ENCODE peak calls at places on chromosomes 6 and 20, in six cellular contexts. M, X, Y, W, I and F are unnamed samples. For H3K27me3, the result is how much of the 10 kb centered on the place peaks cover.

GRCh38 chr20:31596831-31597482 is 8.1 kb upstream of the ID1 start:
- DNase-seq in M (no peak), X (no peak), Y (no peak), W (no peak), I (no peak), F (no peak)

GRCh38 chr20:1002682-1003561 is 811 bp upstream of the RSPO4 start:
- DNase-seq in M (no peak), X (peak), Y (no peak), W (no peak), I (no peak), F (no peak)

GRCh38 chr6:40936810-40937209 is 102.2 kb downstream of the UNC5CL start:
- DNase-seq in M (no peak), X (peak), Y (peak), W (no peak), I (peak), F (peak)

GRCh38 chr20:62782893-62783278 is 13.4 kb upstream of the MRGBP start:
- DNase-seq in M (no peak), X (no peak), Y (no peak), W (no peak), I (no peak), F (no peak)

GRCh38 chr6:159307246-159307790 is 138.1 kb downstream of the FNDC1 start:
- DNase-seq in M (no peak), X (no peak), Y (no peak), W (no peak), I (peak), F (no peak)

GRCh38 chr6:158266131-158266530 is 46.1 kb upstream of the TULP4 start:
- DNase-seq in M (no peak), X (no peak), Y (peak), W (no peak), I (no peak), F (no peak)

GRCh38 chr6:133546098-133546497 is 304.9 kb downstream of the EYA4 start:
- DNase-seq in M (no peak), X (no peak), Y (no peak), W (no peak), I (no peak), F (no peak)

GRCh38 chr6:7085911-7086310 is 21.9 kb upstream of the RREB1 start:
- DNase-seq in M (peak), X (peak), Y (no peak), W (peak), I (no peak), F (no peak)

GRCh38 chr20:37407117-37407566 is 61.2 kb downstream of the SRC start:
- DNase-seq in M (no peak), X (no peak), Y (no peak), W (no peak), I (no peak), F (peak)

DNA sequence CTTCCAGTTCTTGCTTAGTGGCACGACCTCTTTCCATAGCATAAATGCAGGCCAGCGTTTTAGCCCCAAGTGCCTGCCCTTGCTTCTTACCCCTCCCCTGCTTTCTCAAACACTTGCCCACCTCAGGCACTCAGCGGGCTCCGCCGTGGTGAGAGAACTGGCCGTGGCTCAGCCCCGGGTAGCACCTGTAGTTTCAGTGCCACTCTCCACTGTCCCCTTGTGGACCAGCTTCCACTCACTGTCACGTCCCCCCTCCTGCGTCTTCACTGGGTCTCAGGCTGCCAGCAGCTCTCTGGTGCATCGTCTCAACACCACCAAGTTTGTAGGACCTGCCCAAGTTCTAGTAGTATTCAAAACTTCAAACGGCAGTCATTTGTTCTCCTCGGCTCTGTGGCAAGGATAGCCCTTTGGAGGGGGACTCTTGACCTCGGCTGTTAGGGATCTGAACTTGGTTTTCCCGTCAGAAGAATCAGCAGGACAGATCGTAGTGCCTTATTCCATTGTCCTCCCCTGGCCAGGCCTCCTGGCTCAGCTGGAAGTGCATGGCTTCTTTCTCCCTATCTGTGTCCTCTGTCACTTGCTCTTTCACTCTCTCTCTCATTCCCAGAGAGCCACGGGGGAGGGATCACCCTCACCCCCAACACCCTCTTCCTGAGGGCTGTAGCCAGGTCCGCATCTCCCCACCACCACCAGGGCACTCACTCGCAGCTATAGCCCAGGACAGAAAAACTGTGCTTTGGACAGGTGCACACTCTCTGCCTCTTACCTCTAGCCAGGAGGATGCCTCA is 44.6 kb downstream of the STK35 start:
- DNase-seq in M (no peak), X (no peak), Y (no peak), W (no peak), I (no peak), F (no peak)
- TF ChIP-seq CTCF in M (no peak), X (no peak), Y (no peak), W (no peak), I (no peak), F (no peak)

GRCh38 chr6:84258866-84259265 is 31.4 kb upstream of the CEP162 start:
- DNase-seq in M (no peak), X (no peak), Y (no peak), W (no peak), I (no peak), F (no peak)
- H3K4me3 ChIP-seq in M (no peak), X (no peak), Y (no peak), W (no peak), I (no peak), F (no peak)

GRCh38 chr6:165847407-165848098 is 184.5 kb upstream of the PDE10A start:
- DNase-seq in M (peak), X (no peak), Y (no peak), W (peak), I (no peak), F (peak)
- H3K27me3 ChIP-seq in M (under half), X (under half), Y (under half), W (under half), I (under half), F (under half)

DNA sequence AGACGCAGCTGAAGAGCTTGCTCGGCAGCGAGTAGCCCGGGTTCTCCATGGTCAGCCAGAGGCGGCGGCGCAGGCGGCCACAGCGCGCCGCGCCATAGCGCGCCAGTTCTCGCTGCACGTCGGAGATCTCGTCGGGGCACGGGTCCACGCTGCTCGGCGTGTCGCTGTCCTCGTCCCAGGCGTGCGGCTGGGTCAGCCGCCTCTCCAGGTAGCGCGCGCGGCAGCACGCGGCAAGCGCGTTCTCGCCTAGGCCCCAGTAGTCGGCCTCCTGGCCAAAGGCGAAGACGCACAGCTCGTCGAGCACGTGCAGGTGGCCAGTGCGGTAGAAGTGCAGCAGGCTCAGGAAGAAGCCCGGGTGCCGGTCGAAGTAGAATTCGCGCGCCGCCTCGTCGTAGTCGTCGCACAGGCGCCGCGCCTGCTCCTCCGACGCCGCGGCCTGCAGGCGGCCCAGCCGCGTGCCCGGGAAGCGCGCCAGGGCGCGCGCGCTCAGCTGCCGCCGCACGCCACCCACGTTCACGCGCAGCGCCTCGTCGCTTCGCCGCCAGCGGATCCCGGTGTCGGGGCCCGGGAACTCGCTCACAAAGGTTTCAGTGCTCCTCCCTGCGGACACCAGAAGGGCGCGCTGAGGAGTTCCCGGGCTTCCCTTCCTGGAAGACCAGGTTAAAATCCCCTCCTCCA is 2.7 kb downstream of the KCNS1 start:
- DNase-seq in M (no peak), X (peak), Y (peak), W (peak), I (no peak), F (peak)
- TF ChIP-seq CTCF in M (no peak), X (peak), Y (peak), W (no peak), I (peak), F (peak)